ENCODE peak calls at places on chromosomes 3 and 15, in five cellular contexts. F is GM10248, U is heart right ventricle, E is AG09309, Z is type B pancreatic cell. Y is an unnamed sample.

GRCh38 chr3:127984241-127984975 is 67.8 kb upstream of the SEC61A1 start:
- DNase-seq in E (peak; percentile 55), Z (no peak), U (no peak), F (no peak), Y (no peak)

GRCh38 chr3:155778441-155778840 is 27.6 kb downstream of the C3orf33 start:
- DNase-seq in F (no peak), U (no peak), E (no peak), Z (no peak), Y (peak; percentile 32)

GRCh38 chr15:91468861-91469260 is 368.8 kb downstream of the SV2B start:
- DNase-seq in E (no peak), Z (no peak), U (no peak), F (no peak), Y (no peak)

GRCh38 chr3:192170659-192171058 is 556.7 kb downstream of the FGF12 start:
- DNase-seq in Z (no peak), U (no peak), E (no peak), F (no peak), Y (no peak)

GRCh38 chr15:68612533-68612932 is 33.7 kb downstream of the CORO2B start:
- DNase-seq in E (no peak), U (no peak), Z (no peak), F (no peak), Y (no peak)

GRCh38 chr3:51381333-51381705 is 3.8 kb upstream of the MANF start:
- DNase-seq in E (no peak), F (no peak), U (no peak), Z (no peak), Y (no peak)

GRCh38 chr3:47288966-47289910 is 6.5 kb downstream of the KLHL18 start:
- DNase-seq in E (no peak), F (no peak), U (no peak), Z (no peak), Y (no peak)

GRCh38 chr15:25251700-25252390 is 187.0 kb downstream of the UBE3A start:
- DNase-seq in E (no peak), U (no peak), Z (peak; percentile 47), F (peak; percentile 1), Y (no peak)

GRCh38 chr3:179546814-179547241 is 15.9 kb upstream of the ACTL6A start:
- DNase-seq in F (no peak), U (no peak), Z (no peak), E (no peak), Y (no peak)

GRCh38 chr15:95375281-95375680 is 955.2 kb upstream of the NR2F2 start:
- DNase-seq in U (no peak), E (no peak), Z (no peak), F (no peak), Y (no peak)

GRCh38 chr3:128489860-128490649 is 2.9 kb downstream of the GATA2 start:
- DNase-seq in F (no peak), Z (no peak), U (no peak), E (no peak), Y (no peak)

GRCh38 chr3:143146875-143147274 is 27.3 kb downstream of the CHST2 start:
- DNase-seq in F (no peak), Z (no peak), U (no peak), E (no peak), Y (no peak)

GRCh38 chr3:136023264-136023978 is 57.9 kb downstream of the PPP2R3A start:
- DNase-seq in Z (no peak), E (no peak), F (no peak), U (no peak), Y (no peak)

GRCh38 chr3:126517986-126518778 is 609 bp upstream of the UROC1 start:
- DNase-seq in Z (no peak), E (no peak), U (no peak), F (no peak), Y (no peak)

GRCh38 chr3:190504354-190505125 is 9.3 kb upstream of the IL1RAP start:
- DNase-seq in Z (no peak), E (no peak), F (no peak), U (no peak), Y (no peak)

GRCh38 chr15:77856718-77857346 is 220.7 kb downstream of the TBC1D2B start:
- DNase-seq in U (no peak), Z (no peak), F (no peak), E (no peak), Y (no peak)

GRCh38 chr3:54970895-54971294 is 43.0 kb upstream of the LRTM1 start:
- DNase-seq in F (no peak), E (no peak), Z (no peak), U (no peak), Y (no peak)

GRCh38 chr15:82919231-82919886 is 33.2 kb downstream of the HOMER2 start:
- DNase-seq in E (no peak), Z (no peak), F (no peak), U (peak; percentile 21), Y (peak; percentile 92)

GRCh38 chr3:116199063-116199462 is 246.2 kb downstream of the LSAMP start:
- DNase-seq in F (no peak), Z (no peak), E (no peak), U (no peak), Y (no peak)

GRCh38 chr3:1578105-1578833 is 485.4 kb downstream of the CNTN6 start:
- DNase-seq in Z (no peak), F (no peak), E (no peak), U (no peak), Y (no peak)

GRCh38 chr15:56734013-56734625 is 810 bp upstream of the ZNF280D start:
- DNase-seq in F (no peak), U (no peak), Z (no peak), E (no peak), Y (no peak)

GRCh38 chr3:46025139-46025538 is 2.1 kb downstream of the XCR1 start:
- DNase-seq in F (no peak), Z (no peak), E (no peak), U (no peak), Y (no peak)

GRCh38 chr3:193665370-193665989 is 72.5 kb downstream of the OPA1 start:
- DNase-seq in U (no peak), F (no peak), Z (no peak), E (peak; percentile 11), Y (no peak)

GRCh38 chr3:43191116-43191515 is 85.2 kb upstream of the POMGNT2 start:
- DNase-seq in Z (no peak), U (no peak), F (no peak), E (no peak), Y (no peak)

GRCh38 chr15:98076021-98076816 is 115.7 kb downstream of the ARRDC4 start:
- DNase-seq in E (no peak), U (peak; percentile 36), Z (no peak), F (no peak), Y (no peak)

GRCh38 chr3:24373198-24373959 is 121.3 kb downstream of the THRB start:
- DNase-seq in U (peak; percentile 75), E (no peak), F (no peak), Z (no peak), Y (no peak)

GRCh38 chr3:139532996-139533395 is 6.5 kb downstream of the RBP1 start:
- DNase-seq in U (no peak), E (no peak), F (no peak), Z (no peak), Y (no peak)

GRCh38 chr15:40278026-40278425 is 4.8 kb downstream of the ANKRD63 start:
- DNase-seq in E (no peak), Z (no peak), F (no peak), U (no peak), Y (no peak)

DNA sequence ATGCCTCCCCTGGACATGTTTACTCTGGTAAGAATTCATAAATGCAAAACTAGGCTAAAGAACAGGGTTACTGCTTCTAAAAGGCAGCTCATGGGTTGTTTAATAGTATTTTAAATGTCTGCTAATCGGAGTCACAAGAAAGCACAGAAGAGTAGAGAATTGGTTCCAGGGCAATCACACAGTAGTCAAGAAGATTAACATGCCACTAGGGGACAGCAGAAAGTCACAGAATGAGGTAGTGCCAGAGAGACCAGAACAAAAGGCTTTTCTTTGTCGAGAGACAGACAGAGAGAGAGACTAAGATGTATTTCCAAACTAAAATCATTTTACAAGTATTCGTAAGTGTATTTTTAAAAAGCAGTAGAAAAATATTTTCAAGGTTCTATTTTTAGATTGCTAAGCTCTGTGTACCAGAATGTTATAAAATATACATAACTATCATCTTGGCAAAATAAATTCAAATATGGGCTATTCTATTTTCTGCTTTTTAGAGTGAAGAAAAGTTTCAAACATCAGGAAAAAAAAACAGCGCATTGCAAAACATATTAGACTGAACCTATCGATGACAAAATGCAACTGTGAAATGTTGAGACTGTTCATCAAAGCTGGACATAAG is 78.3 kb upstream of the CDIN1 start:
- DNase-seq in U (peak; percentile 60), F (peak; percentile 30), E (peak; percentile 64), Z (no peak), Y (peak; percentile 75)
- TF ChIP-seq CTCF in U (peak; percentile 66), F (peak; percentile 76), E (peak; percentile 85), Z (peak; percentile 83), Y (peak; percentile 86)

GRCh38 chr3:108345492-108346205 is 49.3 kb downstream of the HHLA2 start:
- DNase-seq in E (no peak), U (no peak), Z (no peak), F (no peak), Y (no peak)

GRCh38 chr3:108341911-108342310 is 45.6 kb downstream of the HHLA2 start:
- DNase-seq in E (no peak), Z (no peak), U (no peak), F (no peak), Y (no peak)

GRCh38 chr3:108343479-108343870 is 47.1 kb downstream of the HHLA2 start:
- DNase-seq in Z (no peak), F (no peak), U (no peak), E (no peak), Y (no peak)

GRCh38 chr3:108346301-108346989 is 50.1 kb downstream of the HHLA2 start:
- DNase-seq in Z (no peak), U (no peak), E (no peak), F (no peak), Y (no peak)

DNA sequence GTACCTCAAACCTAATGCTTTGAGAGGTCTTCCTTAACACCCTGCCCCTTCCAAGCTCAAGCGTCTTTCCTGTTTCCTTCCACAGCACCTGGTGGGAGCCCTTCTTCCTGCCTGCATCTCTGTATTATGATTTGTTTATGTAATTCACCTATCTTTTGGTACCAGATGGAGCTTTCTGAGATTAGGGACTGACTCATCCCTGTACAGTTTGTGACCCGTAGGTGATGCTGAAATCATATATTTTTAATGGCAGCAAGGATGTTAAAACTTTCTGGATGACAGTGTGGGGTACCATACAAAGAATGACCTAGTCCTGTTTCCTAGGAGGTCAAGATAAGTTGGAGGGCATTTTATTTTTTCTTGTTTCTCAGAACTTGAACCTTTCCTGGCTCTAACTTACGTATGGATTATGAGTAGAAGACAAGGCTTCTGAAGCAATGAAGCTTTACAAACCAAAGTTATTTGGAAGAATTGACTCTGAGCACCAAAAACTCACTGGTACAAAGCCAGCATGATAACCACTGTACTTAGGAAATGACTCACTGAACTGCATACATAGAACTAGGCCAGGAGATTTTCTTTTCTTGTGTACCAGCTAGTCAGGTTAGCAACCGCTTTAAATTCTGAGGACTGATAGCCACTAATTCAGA is 46.6 kb downstream of the HHLA2 start:
- DNase-seq in E (peak; percentile 11), U (no peak), Z (no peak), F (no peak), Y (no peak)
- TF ChIP-seq CTCF in E (no peak), U (no peak), Z (no peak), F (no peak), Y (no peak)

GRCh38 chr15:52331490-52332240 is 36.1 kb upstream of the MYO5C start:
- DNase-seq in F (peak; percentile 73), U (no peak), Z (no peak), E (no peak), Y (no peak)
- TF ChIP-seq CTCF in F (peak; percentile 69), U (peak; percentile 20), Z (peak; percentile 58), E (peak; percentile 45), Y (peak; percentile 58)

DNA sequence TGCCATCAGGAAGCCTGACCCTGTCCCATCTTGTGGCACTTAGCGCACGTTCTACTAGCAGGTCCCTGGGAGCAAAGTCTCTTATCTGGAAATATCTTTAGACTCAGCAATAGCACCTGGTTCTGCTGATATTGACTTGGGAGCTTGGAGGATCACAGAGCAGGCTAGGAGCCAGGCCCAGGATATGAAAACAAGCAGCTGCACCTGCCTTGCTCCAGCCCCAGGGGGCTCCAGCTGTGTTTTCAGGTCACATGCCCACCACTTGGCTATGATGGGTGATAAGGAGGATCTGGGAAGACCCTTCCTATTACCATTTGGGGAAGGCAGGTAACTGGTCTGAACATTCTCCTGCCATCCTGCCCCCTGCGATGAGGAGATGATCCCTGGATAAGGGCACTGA is 87.8 kb downstream of the C3orf70 start:
- DNase-seq in E (no peak), Z (no peak), U (no peak), F (no peak), Y (no peak)
- TF ChIP-seq CTCF in E (no peak), Z (no peak), U (no peak), F (no peak), Y (no peak)